ENCODE peak calls at places on chromosomes 2 and 18, in four cellular contexts. Y, X, I and Q are unnamed samples.
A peak's percentile ranks its signal among the peaks of the same experiment; 100 is the strongest.

GRCh38 chr2:218853766-218854165 is 5.8 kb upstream of the WNT6 start:
- DNase-seq in Y (no peak), X (no peak), I (no peak), Q (peak; percentile 33)

GRCh38 chr2:153197635-153198386 is 280.8 kb downstream of the RPRM start:
- DNase-seq in Y (no peak), X (no peak), I (no peak), Q (no peak)

GRCh38 chr18:75977069-75977468 is 518.0 kb downstream of the ZNF516 start:
- DNase-seq in Y (no peak), X (no peak), I (no peak), Q (peak; percentile 52)

GRCh38 chr18:76569644-76570415 is 74.8 kb upstream of the ZNF516 start:
- DNase-seq in Y (no peak), X (no peak), I (no peak), Q (no peak)

GRCh38 chr2:121866789-121867188 is 111.3 kb downstream of the TSN start:
- DNase-seq in Y (no peak), X (no peak), I (no peak), Q (peak; percentile 1)

GRCh38 chr2:38835990-38836389 is 39.7 kb downstream of the DHX57 start:
- DNase-seq in Y (no peak), X (no peak), I (no peak), Q (no peak)

GRCh38 chr18:59760212-59760997 is 63.2 kb upstream of the CCBE1 start:
- DNase-seq in Y (no peak), X (no peak), I (no peak), Q (no peak)

GRCh38 chr2:127064642-127065250 is 42.2 kb downstream of the BIN1 start:
- DNase-seq in Y (peak; percentile 86), X (no peak), I (no peak), Q (peak; percentile 98)

GRCh38 chr18:58196164-58196563 is 152.1 kb downstream of the NEDD4L start:
- DNase-seq in Y (no peak), X (no peak), I (no peak), Q (no peak)

GRCh38 chr2:44955593-44956449 is 14.3 kb downstream of the SIX3 start:
- DNase-seq in Y (peak; percentile 65), X (peak; percentile 54), I (peak; percentile 59), Q (peak; percentile 93)